ENCODE peak calls at places on chromosome 7, in six cellular contexts. One of them, this sample, is unnamed. For H3K4me1, the result is how much of the 10 kb centered on the place peaks cover.

GRCh38 chr7:95598511-95598910 is 2.2 kb upstream of the PDK4 start:
- DNase-seq in fibroblast of lung: no peak
- DNase-seq in thoracic aorta: no peak
- DNase-seq in naive thymus-derived CD4-positive, alpha-beta T cell: no peak
- DNase-seq in MM.1S: no peak
- DNase-seq in IMR-90: no peak
- DNase-seq in this sample: no peak

GRCh38 chr7:55265836-55266235 is 99.3 kb upstream of the LANCL2 start:
- DNase-seq in fibroblast of lung: no peak
- DNase-seq in thoracic aorta: no peak
- DNase-seq in naive thymus-derived CD4-positive, alpha-beta T cell: no peak
- DNase-seq in MM.1S: no peak
- DNase-seq in IMR-90: no peak
- DNase-seq in this sample: no peak

GRCh38 chr7:431658-432111 is 88.0 kb downstream of the PDGFA start:
- DNase-seq in fibroblast of lung: peak
- DNase-seq in thoracic aorta: no peak
- DNase-seq in naive thymus-derived CD4-positive, alpha-beta T cell: no peak
- DNase-seq in MM.1S: no peak
- DNase-seq in IMR-90: no peak
- DNase-seq in this sample: no peak

GRCh38 chr7:121107923-121108498 is 119.5 kb downstream of the CPED1 start:
- DNase-seq in fibroblast of lung: peak
- DNase-seq in thoracic aorta: no peak
- DNase-seq in naive thymus-derived CD4-positive, alpha-beta T cell: no peak
- DNase-seq in MM.1S: peak
- DNase-seq in IMR-90: peak
- DNase-seq in this sample: no peak

GRCh38 chr7:74029991-74030415 is 2.0 kb downstream of the ELN start:
- DNase-seq in fibroblast of lung: no peak
- DNase-seq in thoracic aorta: no peak
- DNase-seq in naive thymus-derived CD4-positive, alpha-beta T cell: no peak
- DNase-seq in MM.1S: no peak
- DNase-seq in IMR-90: no peak
- DNase-seq in this sample: no peak

GRCh38 chr7:3289996-3290395 is 11.1 kb upstream of the SDK1 start:
- DNase-seq in fibroblast of lung: peak
- DNase-seq in thoracic aorta: no peak
- DNase-seq in naive thymus-derived CD4-positive, alpha-beta T cell: no peak
- DNase-seq in MM.1S: no peak
- DNase-seq in IMR-90: peak
- DNase-seq in this sample: no peak

GRCh38 chr7:111364413-111364812 is 197.9 kb downstream of the IMMP2L start:
- DNase-seq in fibroblast of lung: peak
- DNase-seq in thoracic aorta: no peak
- DNase-seq in naive thymus-derived CD4-positive, alpha-beta T cell: no peak
- DNase-seq in MM.1S: no peak
- DNase-seq in IMR-90: peak
- DNase-seq in this sample: no peak

GRCh38 chr7:86664486-86664885 is 20.8 kb downstream of the GRM3 start:
- DNase-seq in fibroblast of lung: no peak
- DNase-seq in thoracic aorta: no peak
- DNase-seq in naive thymus-derived CD4-positive, alpha-beta T cell: no peak
- DNase-seq in MM.1S: no peak
- DNase-seq in IMR-90: no peak
- DNase-seq in this sample: no peak

GRCh38 chr7:156604836-156605695 is 35.5 kb upstream of the RNF32 start:
- DNase-seq in fibroblast of lung: no peak
- DNase-seq in thoracic aorta: no peak
- DNase-seq in naive thymus-derived CD4-positive, alpha-beta T cell: no peak
- DNase-seq in MM.1S: no peak
- DNase-seq in IMR-90: no peak
- DNase-seq in this sample: no peak

GRCh38 chr7:50199824-50200223 is 104.7 kb upstream of the IKZF1 start:
- DNase-seq in fibroblast of lung: no peak
- DNase-seq in thoracic aorta: no peak
- DNase-seq in naive thymus-derived CD4-positive, alpha-beta T cell: no peak
- DNase-seq in MM.1S: no peak
- DNase-seq in IMR-90: no peak
- DNase-seq in this sample: no peak
- H3K4me1 ChIP-seq in fibroblast of lung: under half
- H3K4me1 ChIP-seq in thoracic aorta: under half
- H3K4me1 ChIP-seq in naive thymus-derived CD4-positive, alpha-beta T cell: under half
- H3K4me1 ChIP-seq in MM.1S: under half
- H3K4me1 ChIP-seq in IMR-90: under half
- H3K4me1 ChIP-seq in this sample: under half

GRCh38 chr7:50834679-50835078 is 52.0 kb upstream of the GRB10 start:
- DNase-seq in fibroblast of lung: no peak
- DNase-seq in thoracic aorta: no peak
- DNase-seq in naive thymus-derived CD4-positive, alpha-beta T cell: no peak
- DNase-seq in MM.1S: no peak
- DNase-seq in IMR-90: no peak
- DNase-seq in this sample: no peak
- H3K27ac ChIP-seq in fibroblast of lung: no peak
- H3K27ac ChIP-seq in thoracic aorta: no peak
- H3K27ac ChIP-seq in naive thymus-derived CD4-positive, alpha-beta T cell: no peak
- H3K27ac ChIP-seq in MM.1S: no peak
- H3K27ac ChIP-seq in IMR-90: no peak
- H3K27ac ChIP-seq in this sample: no peak

GRCh38 chr7:101128040-101128834 is 1.3 kb downstream of the SERPINE1 start:
- DNase-seq in fibroblast of lung: no peak
- DNase-seq in thoracic aorta: no peak
- DNase-seq in naive thymus-derived CD4-positive, alpha-beta T cell: no peak
- DNase-seq in MM.1S: no peak
- DNase-seq in IMR-90: no peak
- DNase-seq in this sample: no peak
- H3K4me3 ChIP-seq in fibroblast of lung: peak
- H3K4me3 ChIP-seq in thoracic aorta: peak
- H3K4me3 ChIP-seq in naive thymus-derived CD4-positive, alpha-beta T cell: no peak
- H3K4me3 ChIP-seq in MM.1S: no peak
- H3K4me3 ChIP-seq in IMR-90: peak
- H3K4me3 ChIP-seq in this sample: no peak

GRCh38 chr7:98251251-98251843 is 685 bp downstream of the TECPR1 start:
- DNase-seq in fibroblast of lung: peak
- DNase-seq in thoracic aorta: no peak
- DNase-seq in naive thymus-derived CD4-positive, alpha-beta T cell: peak
- DNase-seq in MM.1S: peak
- DNase-seq in IMR-90: no peak
- DNase-seq in this sample: peak
- H3K4me1 ChIP-seq in fibroblast of lung: under half
- H3K4me1 ChIP-seq in thoracic aorta: under half
- H3K4me1 ChIP-seq in naive thymus-derived CD4-positive, alpha-beta T cell: under half
- H3K4me1 ChIP-seq in MM.1S: under half
- H3K4me1 ChIP-seq in IMR-90: under half
- H3K4me1 ChIP-seq in this sample: under half

GRCh38 chr7:4739528-4739992 is 35.9 kb upstream of the AP5Z1 start:
- DNase-seq in fibroblast of lung: peak
- DNase-seq in thoracic aorta: no peak
- DNase-seq in naive thymus-derived CD4-positive, alpha-beta T cell: no peak
- DNase-seq in MM.1S: peak
- DNase-seq in IMR-90: peak
- DNase-seq in this sample: peak
- H3K27ac ChIP-seq in fibroblast of lung: peak
- H3K27ac ChIP-seq in thoracic aorta: peak
- H3K27ac ChIP-seq in naive thymus-derived CD4-positive, alpha-beta T cell: peak
- H3K27ac ChIP-seq in MM.1S: peak
- H3K27ac ChIP-seq in IMR-90: peak
- H3K27ac ChIP-seq in this sample: no peak

GRCh38 chr7:10022957-10023356 is 950.7 kb upstream of the PHF14 start:
- DNase-seq in fibroblast of lung: peak
- DNase-seq in thoracic aorta: no peak
- DNase-seq in naive thymus-derived CD4-positive, alpha-beta T cell: no peak
- DNase-seq in MM.1S: no peak
- DNase-seq in IMR-90: no peak
- DNase-seq in this sample: no peak

GRCh38 chr7:10022480-10022879 is 951.2 kb upstream of the PHF14 start:
- DNase-seq in fibroblast of lung: no peak
- DNase-seq in thoracic aorta: no peak
- DNase-seq in naive thymus-derived CD4-positive, alpha-beta T cell: no peak
- DNase-seq in MM.1S: no peak
- DNase-seq in IMR-90: no peak
- DNase-seq in this sample: no peak
- H3K4me3 ChIP-seq in fibroblast of lung: no peak
- H3K4me3 ChIP-seq in thoracic aorta: no peak
- H3K4me3 ChIP-seq in naive thymus-derived CD4-positive, alpha-beta T cell: no peak
- H3K4me3 ChIP-seq in MM.1S: no peak
- H3K4me3 ChIP-seq in IMR-90: no peak
- H3K4me3 ChIP-seq in this sample: no peak

DNA sequence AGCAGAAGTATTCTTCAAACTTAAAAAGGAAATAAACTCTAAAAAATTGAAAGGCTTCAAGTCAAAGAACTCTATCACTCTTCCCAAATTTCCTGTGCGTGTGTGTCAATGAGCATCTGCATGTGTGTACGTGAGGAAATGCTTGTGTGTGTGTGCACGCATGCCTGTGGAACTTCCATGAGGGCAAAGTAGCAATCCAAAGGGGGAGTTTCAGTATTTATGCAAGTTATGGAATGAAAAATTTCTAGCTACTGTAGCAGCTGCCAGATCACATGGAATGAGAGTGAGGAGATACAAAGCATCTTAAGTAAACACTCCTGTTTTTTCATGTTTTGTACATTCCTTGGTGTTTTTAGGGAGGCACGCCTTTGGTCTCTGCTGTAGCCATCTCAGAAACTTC is 152.6 kb downstream of the RAPGEF5 start:
- DNase-seq in fibroblast of lung: no peak
- DNase-seq in thoracic aorta: no peak
- DNase-seq in naive thymus-derived CD4-positive, alpha-beta T cell: no peak
- DNase-seq in MM.1S: no peak
- DNase-seq in IMR-90: peak
- DNase-seq in this sample: no peak
- H3K4me1 ChIP-seq in fibroblast of lung: under half
- H3K4me1 ChIP-seq in thoracic aorta: half or more
- H3K4me1 ChIP-seq in naive thymus-derived CD4-positive, alpha-beta T cell: under half
- H3K4me1 ChIP-seq in MM.1S: under half
- H3K4me1 ChIP-seq in IMR-90: under half
- H3K4me1 ChIP-seq in this sample: under half